ENCODE peak calls at places on chromosome 22, in eight cellular contexts. F, J, I, U, V, K, G and H are unnamed samples.

GRCh38 chr22:21009638-21010425 is 5.1 kb upstream of the P2RX6 start:
- DNase-seq in F (peak), J (peak), I (peak), U (peak), V (peak), K (peak), G (peak), H (peak)

GRCh38 chr22:50606561-50607365 is 6.2 kb downstream of the MAPK8IP2 start:
- DNase-seq in F (no peak), J (no peak), I (no peak), U (no peak), V (no peak), K (no peak), G (no peak), H (no peak)

GRCh38 chr22:31621507-31622160 is 40.4 kb downstream of the PISD start:
- DNase-seq in F (no peak), J (no peak), I (no peak), U (no peak), V (no peak), K (no peak), G (no peak), H (no peak)

GRCh38 chr22:35552186-35552842 is 11.7 kb downstream of the RASD2 start:
- DNase-seq in F (peak), J (peak), I (no peak), U (no peak), V (peak), K (peak), G (peak), H (peak)

GRCh38 chr22:37887610-37888378 is 18.3 kb upstream of the MICALL1 start:
- DNase-seq in F (no peak), J (no peak), I (peak), U (peak), V (no peak), K (peak), G (peak), H (no peak)

GRCh38 chr22:23548501-23549197 is 31.4 kb downstream of the IGLL1 start:
- DNase-seq in F (no peak), J (no peak), I (no peak), U (no peak), V (no peak), K (peak), G (no peak), H (no peak)

GRCh38 chr22:47147572-47147971 is 385.1 kb downstream of the TBC1D22A start:
- DNase-seq in F (no peak), J (no peak), I (no peak), U (no peak), V (no peak), K (no peak), G (no peak), H (no peak)

GRCh38 chr22:25643232-25644000 is 78.9 kb downstream of the GRK3 start:
- DNase-seq in F (no peak), J (no peak), I (no peak), U (no peak), V (no peak), K (no peak), G (no peak), H (no peak)

GRCh38 chr22:17548756-17549035 is 14.6 kb upstream of the SLC25A18 start:
- DNase-seq in F (no peak), J (no peak), I (no peak), U (no peak), V (no peak), K (no peak), G (no peak), H (no peak)

GRCh38 chr22:41928416-41929157 is 2.0 kb upstream of the TNFRSF13C start:
- DNase-seq in F (no peak), J (no peak), I (no peak), U (no peak), V (no peak), K (no peak), G (no peak), H (no peak)

GRCh38 chr22:23608583-23608982 is 23.5 kb downstream of the DRICH1 start:
- DNase-seq in F (no peak), J (no peak), I (peak), U (peak), V (peak), K (peak), G (peak), H (peak)

GRCh38 chr22:38760477-38761201 is 4.8 kb upstream of the SUN2 start:
- DNase-seq in F (no peak), J (peak), I (peak), U (peak), V (peak), K (no peak), G (no peak), H (no peak)

GRCh38 chr22:30422481-30423295 is 2.9 kb upstream of the MTFP1 start:
- DNase-seq in F (no peak), J (no peak), I (peak), U (peak), V (peak), K (peak), G (peak), H (peak)

DNA sequence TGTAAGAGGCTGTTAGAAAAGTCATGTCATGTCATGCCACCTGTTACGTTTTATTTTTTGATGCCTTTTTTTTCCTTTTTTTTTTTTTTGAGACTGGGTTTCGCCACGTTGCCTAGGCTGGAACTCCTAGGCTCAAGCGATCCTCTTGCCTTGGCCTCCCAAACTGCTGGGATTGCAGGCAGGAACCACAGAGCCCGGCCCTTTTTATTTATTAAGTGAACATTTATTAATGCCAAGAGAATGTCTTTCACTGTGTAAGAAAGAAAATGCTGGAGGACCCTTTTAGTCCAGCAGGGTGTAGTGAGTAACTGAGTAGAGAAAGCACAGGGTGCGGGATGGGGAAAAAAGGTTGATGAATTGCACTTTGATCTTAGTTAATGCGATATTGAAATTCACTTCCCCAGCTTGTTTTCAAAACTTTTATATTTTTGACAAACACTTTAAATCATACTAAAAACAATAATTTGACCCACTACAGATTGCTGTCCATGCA is 2.3 kb upstream of the XBP1 start:
- DNase-seq in F (peak), J (peak), I (no peak), U (no peak), V (peak), K (no peak), G (no peak), H (no peak)
- H2AFZ ChIP-seq in F (no peak), J (no peak), I (no peak), U (no peak), V (no peak), K (no peak), G (no peak), H (no peak)

DNA sequence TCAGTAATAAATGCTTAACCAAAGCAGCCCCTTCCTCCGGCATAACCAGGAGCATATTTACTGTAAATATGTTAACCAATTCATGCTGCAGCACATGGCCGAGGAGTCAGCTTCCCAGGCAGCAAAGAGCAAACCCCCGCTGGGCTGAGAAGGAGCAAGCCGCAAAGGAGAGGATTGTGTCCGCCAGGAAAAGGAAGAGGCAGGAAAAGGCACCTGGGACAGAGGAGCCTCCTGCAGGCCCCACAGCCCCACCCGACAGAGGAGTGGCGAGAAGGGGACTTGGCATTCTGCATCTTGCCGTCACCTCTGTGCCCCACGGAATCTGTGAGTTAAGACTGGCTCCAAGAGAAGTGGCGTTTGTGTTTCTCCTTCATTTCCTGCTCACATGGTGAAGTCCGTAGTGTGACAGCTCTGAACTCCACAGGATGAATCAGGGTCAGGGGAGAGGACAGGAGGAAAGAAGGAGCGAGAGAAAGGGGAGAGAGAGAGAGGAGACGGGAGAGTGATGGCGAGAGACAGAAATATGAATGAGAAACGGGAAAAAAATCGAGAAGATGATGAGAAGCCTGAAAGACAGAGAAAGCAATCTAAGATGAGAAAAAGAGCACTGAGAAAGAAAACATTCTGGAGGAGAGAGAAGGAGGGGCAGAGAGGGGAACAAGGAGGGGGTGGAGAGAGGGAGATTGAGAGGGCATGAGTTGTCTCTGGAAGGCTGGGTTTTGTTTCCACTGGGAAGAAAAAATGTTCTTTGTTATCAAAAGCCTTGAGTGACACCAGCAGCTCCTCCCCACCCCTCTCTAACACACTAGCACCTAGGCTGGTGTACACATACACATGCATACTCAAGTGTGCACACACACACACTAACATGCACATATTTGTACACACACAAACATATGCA is 489.6 kb downstream of the MN1 start:
- DNase-seq in F (no peak), J (no peak), I (no peak), U (no peak), V (no peak), K (peak), G (no peak), H (no peak)
- H2AFZ ChIP-seq in F (no peak), J (no peak), I (no peak), U (no peak), V (no peak), K (no peak), G (no peak), H (peak)

DNA sequence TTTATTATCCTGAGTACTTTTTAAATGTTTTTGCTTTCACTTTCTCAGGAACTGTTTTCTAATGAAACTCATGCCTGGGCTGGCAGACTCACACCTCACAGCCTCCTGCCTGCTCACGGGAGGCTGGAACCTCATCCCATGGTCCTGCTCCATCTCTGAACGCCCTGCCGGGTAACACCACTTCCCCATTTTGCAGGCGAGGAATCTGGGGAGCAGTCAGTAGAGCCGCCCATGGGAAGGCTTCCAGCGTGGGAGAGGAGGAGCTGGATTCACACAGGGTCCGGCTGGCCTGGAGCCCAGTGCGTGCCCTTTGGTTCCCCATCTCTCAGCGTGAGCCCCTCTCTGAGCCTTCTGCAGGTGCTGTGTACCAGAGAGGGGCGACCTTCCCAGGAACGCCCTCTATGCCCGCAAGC is 53.6 kb downstream of the SCUBE1 start:
- DNase-seq in F (no peak), J (no peak), I (peak), U (peak), V (no peak), K (no peak), G (no peak), H (no peak)
- H2AFZ ChIP-seq in F (peak), J (no peak), I (no peak), U (peak), V (peak), K (no peak), G (peak), H (no peak)

DNA sequence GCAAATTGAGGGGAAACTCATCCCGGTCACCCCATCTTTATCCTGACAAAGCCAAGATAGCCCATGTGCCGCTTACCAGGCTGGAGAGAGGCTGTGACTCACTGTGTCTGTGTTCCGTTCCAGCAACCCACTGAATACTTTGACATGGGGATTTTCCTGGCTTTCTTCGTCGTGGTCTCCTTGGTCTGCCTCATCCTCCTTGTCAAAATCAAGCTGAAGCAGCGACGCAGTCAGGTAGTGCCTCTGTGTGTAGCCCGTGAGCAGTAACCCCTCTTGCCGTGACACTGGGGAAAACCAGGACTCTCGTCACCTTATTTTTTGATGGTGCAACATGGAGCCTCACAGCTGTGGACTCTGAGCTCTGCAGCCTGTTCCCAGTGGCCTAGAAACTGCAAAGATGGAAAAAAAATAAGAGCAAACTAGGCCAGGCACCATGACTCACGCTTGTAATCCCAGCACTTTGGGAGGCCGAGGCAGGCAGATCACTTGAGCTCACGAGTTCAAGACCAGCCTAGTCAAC is 16.9 kb downstream of the C22orf31 start:
- DNase-seq in F (no peak), J (no peak), I (peak), U (peak), V (no peak), K (no peak), G (no peak), H (peak)
- H2AFZ ChIP-seq in F (no peak), J (no peak), I (peak), U (peak), V (no peak), K (no peak), G (no peak), H (no peak)

GRCh38 chr22:45400046-45400445 is 13.4 kb downstream of the SMC1B start:
- DNase-seq in F (no peak), J (no peak), I (no peak), U (no peak), V (no peak), K (no peak), G (no peak), H (no peak)

GRCh38 chr22:45402466-45402865 is 10.9 kb downstream of the SMC1B start:
- DNase-seq in F (no peak), J (no peak), I (no peak), U (no peak), V (no peak), K (no peak), G (no peak), H (no peak)

GRCh38 chr22:45398214-45398613 is 15.2 kb downstream of the SMC1B start:
- DNase-seq in F (no peak), J (no peak), I (no peak), U (no peak), V (no peak), K (no peak), G (no peak), H (no peak)

GRCh38 chr22:45397806-45398205 is 15.6 kb downstream of the SMC1B start:
- DNase-seq in F (peak), J (peak), I (no peak), U (no peak), V (no peak), K (peak), G (peak), H (no peak)
- H2AFZ ChIP-seq in F (no peak), J (no peak), I (no peak), U (no peak), V (no peak), K (no peak), G (no peak), H (no peak)